ENCODE peak calls at places on chromosomes 4 and X, in four cellular contexts. S, O, L and V are unnamed samples.

GRCh38 chr4:26197018-26197779 is 123.6 kb upstream of the RBPJ start:
- DNase-seq in O (peak; percentile 35), S (peak; percentile 89), L (no peak), V (no peak)

GRCh38 chrX:1582686-1583437 is 8.5 kb upstream of the AKAP17A start:
- DNase-seq in S (no peak), O (no peak), L (no peak), V (no peak)

GRCh38 chr4:86721412-86721811 is 127.3 kb downstream of the PTPN13 start:
- DNase-seq in L (no peak), O (no peak), S (no peak), V (no peak)

GRCh38 chrX:46994096-46994495 is 81.9 kb downstream of the JADE3 start:
- DNase-seq in O (no peak), S (no peak), L (no peak), V (no peak)

GRCh38 chr4:72468904-72469502 is 100.0 kb downstream of the ADAMTS3 start:
- DNase-seq in S (no peak), L (no peak), O (no peak), V (no peak)

GRCh38 chrX:153539171-153539978 is 21.9 kb downstream of the ATP2B3 start:
- DNase-seq in O (peak; percentile 70), S (no peak), L (peak; percentile 65), V (peak; percentile 22)

GRCh38 chrX:134821370-134821769 is 163.1 kb upstream of the PLAC1 start:
- DNase-seq in L (no peak), S (no peak), O (no peak), V (no peak)

GRCh38 chr4:15654556-15655222 is 468 bp downstream of the FBXL5 start:
- DNase-seq in O (peak; percentile 77), S (no peak), L (peak; percentile 67), V (peak; percentile 47)

GRCh38 chrX:119870626-119871131 is 854 bp downstream of the RNF113A start:
- DNase-seq in S (no peak), L (peak; percentile 50), O (peak; percentile 46), V (no peak)

GRCh38 chrX:45762699-45763647 is 562.3 kb upstream of the DIPK2B start:
- DNase-seq in S (no peak), L (no peak), O (no peak), V (no peak)

GRCh38 chr4:109721033-109721432 is 8.8 kb downstream of the PLA2G12A start:
- DNase-seq in S (no peak), O (no peak), L (no peak), V (no peak)

GRCh38 chr4:82223715-82224114 is 150.1 kb downstream of the HNRNPD start:
- DNase-seq in O (no peak), S (no peak), L (peak; percentile 66), V (no peak)

GRCh38 chrX:127574829-127575228 is 477.4 kb downstream of the ACTRT1 start:
- DNase-seq in S (no peak), O (no peak), L (peak; percentile 13), V (no peak)

GRCh38 chr4:11488657-11489448 is 60.2 kb upstream of the HS3ST1 start:
- DNase-seq in S (no peak), O (no peak), L (no peak), V (no peak)

GRCh38 chrX:46580613-46581012 is 7.0 kb downstream of the CHST7 start:
- DNase-seq in S (no peak), O (no peak), L (no peak), V (peak; percentile 46)

GRCh38 chr4:1752284-1753041 is 31.1 kb downstream of the TACC3 start:
- DNase-seq in O (peak; percentile 57), S (no peak), L (peak; percentile 75), V (no peak)

GRCh38 chrX:41408576-41408975 is 38.6 kb upstream of the NYX start:
- DNase-seq in S (no peak), O (no peak), L (no peak), V (no peak)

GRCh38 chrX:41409006-41409405 is 38.1 kb upstream of the NYX start:
- DNase-seq in O (no peak), S (no peak), L (no peak), V (no peak)

GRCh38 chrX:41407816-41408215 is 39.3 kb upstream of the NYX start:
- DNase-seq in O (no peak), S (no peak), L (no peak), V (no peak)

GRCh38 chrX:41412261-41413167 is 34.6 kb upstream of the NYX start:
- DNase-seq in O (peak; percentile 63), S (no peak), L (peak; percentile 47), V (no peak)
- H3K4me3 ChIP-seq in O (no peak overlapping the region), S (no peak overlapping the region), L (no peak overlapping the region), V (no peak overlapping the region)

DNA sequence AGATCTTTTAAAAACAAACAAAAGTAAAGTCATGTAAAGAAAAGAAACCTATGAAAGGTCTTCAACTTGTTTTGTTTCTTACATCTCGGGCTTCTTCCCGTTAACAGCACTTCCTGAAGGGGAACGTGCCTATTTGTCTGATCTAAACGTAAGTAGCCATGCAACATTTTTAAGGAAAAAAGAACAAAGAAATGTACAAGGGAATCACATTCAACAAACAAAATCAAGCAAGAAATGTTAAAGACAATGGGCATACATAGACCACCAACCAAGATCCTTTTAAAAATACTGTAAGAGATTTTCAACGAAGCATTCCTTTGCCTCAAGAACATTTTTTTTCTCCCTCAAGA is 111.9 kb upstream of the TTC29 start:
- DNase-seq in L (no peak), S (no peak), O (no peak), V (no peak)
- H3K4me3 ChIP-seq in L (peak overlapping the region; percentile 48), S (peak overlapping the region; percentile 35), O (no peak overlapping the region), V (no peak overlapping the region)

GRCh38 chr4:42655248-42655647 is 1.7 kb downstream of the ATP8A1 start:
- DNase-seq in L (no peak), O (no peak), S (no peak), V (no peak)

GRCh38 chr4:42655921-42656735 is 777 bp downstream of the ATP8A1 start:
- DNase-seq in L (peak; percentile 73), O (peak; percentile 72), S (no peak), V (peak; percentile 90)

GRCh38 chr4:42656736-42656985 is 244 bp downstream of the ATP8A1 start:
- DNase-seq in L (no peak), O (no peak), S (no peak), V (no peak)

GRCh38 chr4:42653606-42654560 is 3.0 kb downstream of the ATP8A1 start:
- DNase-seq in S (no peak), L (no peak), O (no peak), V (no peak)

GRCh38 chr4:42654606-42655005 is 2.3 kb downstream of the ATP8A1 start:
- DNase-seq in O (no peak), L (no peak), S (peak; percentile 4), V (no peak)
- H3K4me3 ChIP-seq in O (no peak overlapping the region), L (peak overlapping the region; percentile 88), S (no peak overlapping the region), V (no peak overlapping the region)

DNA sequence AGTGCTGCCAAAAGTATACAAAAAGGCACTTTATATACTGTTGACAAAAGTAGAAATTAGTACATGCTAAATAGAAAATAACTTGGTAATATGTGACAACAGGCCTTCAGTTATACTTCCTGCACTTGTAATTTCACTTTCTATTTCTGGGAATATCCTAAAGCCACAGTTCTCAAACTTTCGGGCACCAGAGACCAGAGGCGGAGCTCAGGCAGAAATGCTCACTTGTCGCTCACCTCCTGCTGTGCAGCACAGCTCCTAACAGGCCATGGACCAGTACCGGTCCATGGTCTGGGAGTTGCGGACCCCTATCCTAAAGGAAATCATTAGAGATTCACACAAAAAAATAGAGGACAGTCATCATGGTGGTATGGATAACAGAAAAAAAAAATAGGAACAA is 25.7 kb downstream of the ACSL4 start:
- DNase-seq in O (no peak), S (no peak), L (no peak), V (no peak)
- H3K4me3 ChIP-seq in O (no peak overlapping the region), S (no peak overlapping the region), L (peak overlapping the region; percentile 7), V (no peak overlapping the region)

GRCh38 chrX:19599253-19599652 is 83.9 kb upstream of the MAP3K15 start:
- DNase-seq in O (no peak), S (no peak), L (no peak), V (peak; percentile 50)

GRCh38 chrX:19602866-19603620 is 87.7 kb upstream of the MAP3K15 start:
- DNase-seq in O (no peak), L (no peak), S (no peak), V (no peak)

GRCh38 chrX:19609541-19609940 is 94.2 kb upstream of the MAP3K15 start:
- DNase-seq in O (no peak), S (no peak), L (no peak), V (no peak)

GRCh38 chrX:19604375-19604774 is 89.1 kb upstream of the MAP3K15 start:
- DNase-seq in O (no peak), S (no peak), L (no peak), V (no peak)
- H3K4me3 ChIP-seq in O (no peak overlapping the region), S (no peak overlapping the region), L (no peak overlapping the region), V (no peak overlapping the region)

DNA sequence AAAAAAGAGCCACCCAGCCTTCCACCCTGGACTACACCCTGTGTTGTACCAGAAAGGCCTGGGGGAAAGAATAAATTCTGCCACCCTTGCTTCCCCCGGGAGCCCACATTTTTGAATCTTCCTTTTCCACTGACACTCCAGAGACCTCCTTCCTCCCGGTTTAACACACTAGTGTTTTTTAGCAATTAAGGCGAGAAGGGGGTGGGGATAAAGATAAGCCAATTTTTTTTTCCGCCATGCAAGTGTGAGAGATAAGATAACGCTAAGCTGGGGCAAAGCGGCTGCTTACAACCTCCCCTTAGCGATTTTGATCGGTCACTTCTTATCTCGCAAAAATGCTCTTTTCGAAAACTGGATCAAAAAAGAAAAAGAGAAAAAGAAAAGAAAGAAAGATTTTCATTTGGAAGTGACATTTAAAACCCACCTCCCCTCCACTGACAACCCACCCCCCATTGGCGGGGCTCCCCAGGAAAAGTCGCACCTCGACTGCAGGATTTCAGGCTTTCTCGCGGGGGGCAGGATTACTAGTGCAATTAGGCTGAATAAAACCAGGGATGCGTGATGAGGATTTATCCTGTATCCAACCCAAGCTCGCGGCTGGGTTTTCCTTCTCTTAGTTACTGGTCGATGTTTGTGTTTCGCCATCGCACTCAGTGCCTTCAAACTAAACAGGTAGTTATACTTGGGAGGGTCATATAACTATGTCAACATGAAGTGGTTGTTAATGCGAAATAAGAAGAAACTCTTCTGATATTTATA is 6.0 kb upstream of the BCOR start:
- DNase-seq in S (no peak), O (no peak), L (no peak), V (no peak)
- H3K4me3 ChIP-seq in S (no peak overlapping the region), O (no peak overlapping the region), L (no peak overlapping the region), V (no peak overlapping the region)